ENCODE peak calls at places on chromosomes 16 and 17, in five cellular contexts. H is psoas muscle, V is HFF-Myc, P is cardiac muscle cell, G is AG09309. R is an unnamed sample.

GRCh38 chr17:74873874-74874614 is 1.2 kb upstream of the FDXR start:
- DNase-seq in H (no peak), V (no peak), P (no peak), G (no peak), R (no peak)

GRCh38 chr17:81445642-81446500 is 50.6 kb downstream of the BAHCC1 start:
- DNase-seq in H (no peak), V (no peak), P (no peak), G (no peak), R (no peak)

GRCh38 chr16:18839555-18839954 is 38.2 kb upstream of the ARL6IP1 start:
- DNase-seq in H (no peak), V (no peak), P (no peak), G (no peak), R (no peak)

GRCh38 chr16:57128787-57129389 is 36.5 kb downstream of the CPNE2 start:
- DNase-seq in H (no peak), V (no peak), P (no peak), G (no peak), R (no peak)

GRCh38 chr16:77374384-77374783 is 60.5 kb downstream of the ADAMTS18 start:
- DNase-seq in H (no peak), V (no peak), P (no peak), G (no peak), R (no peak)

GRCh38 chr17:66807182-66807581 is 27.7 kb upstream of the CACNG5 start:
- DNase-seq in H (no peak), V (no peak), P (no peak), G (no peak), R (no peak)

GRCh38 chr17:5526821-5527598 is 40.6 kb downstream of the MIS12 start:
- DNase-seq in H (peak), V (peak), P (peak), G (peak), R (peak)

GRCh38 chr16:1222553-1223354 is 2.3 kb downstream of the TPSG1 start:
- DNase-seq in H (peak), V (no peak), P (no peak), G (no peak), R (no peak)

GRCh38 chr16:3282103-3282746 is 1.1 kb upstream of the ZNF263 start:
- DNase-seq in H (no peak), V (no peak), P (peak), G (no peak), R (no peak)

GRCh38 chr17:31321481-31321880 is at the start of gene EVI2A:
- DNase-seq in H (no peak), V (peak), P (no peak), G (peak), R (no peak)

GRCh38 chr17:74282587-74283370 is 8.7 kb downstream of the DNAI2 start:
- DNase-seq in H (no peak), V (no peak), P (no peak), G (no peak), R (no peak)

GRCh38 chr17:47317119-47317518 is 6.6 kb upstream of the EFCAB13 start:
- DNase-seq in H (no peak), V (no peak), P (no peak), G (no peak), R (no peak)

GRCh38 chr16:87207509-87207908 is 109.7 kb downstream of the C16orf95 start:
- DNase-seq in H (no peak), V (peak), P (no peak), G (peak), R (peak)

GRCh38 chr17:63640038-63640437 is 17.8 kb downstream of the MAP3K3 start:
- DNase-seq in H (no peak), V (no peak), P (no peak), G (no peak), R (no peak)

GRCh38 chr17:82690786-82691489 is 7.6 kb downstream of the RAB40B start:
- DNase-seq in H (peak), V (no peak), P (no peak), G (no peak), R (no peak)

GRCh38 chr17:47869114-47869513 is 18.2 kb upstream of the SP6 start:
- DNase-seq in H (no peak), V (no peak), P (no peak), G (no peak), R (no peak)

GRCh38 chr16:46612121-46612520 is 9.1 kb downstream of the SHCBP1 start:
- DNase-seq in H (no peak), V (no peak), P (no peak), G (no peak), R (no peak)
- TF ChIP-seq CTCF in H (no peak), V (no peak), P (no peak), G (no peak), R (no peak)

GRCh38 chr16:10741844-10742243 is 1.8 kb upstream of the NUBP1 start:
- DNase-seq in H (no peak), V (no peak), P (no peak), G (no peak), R (no peak)

GRCh38 chr16:10738231-10739077 is 5.2 kb upstream of the NUBP1 start:
- DNase-seq in H (peak), V (no peak), P (no peak), G (peak), R (no peak)

GRCh38 chr16:10740845-10741208 is 2.8 kb upstream of the NUBP1 start:
- DNase-seq in H (no peak), V (no peak), P (no peak), G (no peak), R (no peak)

GRCh38 chr16:10740000-10740844 is 3.4 kb upstream of the NUBP1 start:
- DNase-seq in H (no peak), V (no peak), P (no peak), G (no peak), R (no peak)

GRCh38 chr16:10736926-10737625 is 6.6 kb upstream of the NUBP1 start:
- DNase-seq in H (no peak), V (no peak), P (peak), G (no peak), R (no peak)
- H3K4me3 ChIP-seq in H (peak), V (no peak), P (no peak), G (no peak), R (no peak)

GRCh38 chr16:11235703-11235991 is 20.4 kb downstream of the SOCS1 start:
- DNase-seq in H (no peak), V (no peak), P (no peak), G (no peak), R (no peak)
- TF ChIP-seq CTCF in H (no peak), V (no peak), P (no peak), G (no peak), R (no peak)

DNA sequence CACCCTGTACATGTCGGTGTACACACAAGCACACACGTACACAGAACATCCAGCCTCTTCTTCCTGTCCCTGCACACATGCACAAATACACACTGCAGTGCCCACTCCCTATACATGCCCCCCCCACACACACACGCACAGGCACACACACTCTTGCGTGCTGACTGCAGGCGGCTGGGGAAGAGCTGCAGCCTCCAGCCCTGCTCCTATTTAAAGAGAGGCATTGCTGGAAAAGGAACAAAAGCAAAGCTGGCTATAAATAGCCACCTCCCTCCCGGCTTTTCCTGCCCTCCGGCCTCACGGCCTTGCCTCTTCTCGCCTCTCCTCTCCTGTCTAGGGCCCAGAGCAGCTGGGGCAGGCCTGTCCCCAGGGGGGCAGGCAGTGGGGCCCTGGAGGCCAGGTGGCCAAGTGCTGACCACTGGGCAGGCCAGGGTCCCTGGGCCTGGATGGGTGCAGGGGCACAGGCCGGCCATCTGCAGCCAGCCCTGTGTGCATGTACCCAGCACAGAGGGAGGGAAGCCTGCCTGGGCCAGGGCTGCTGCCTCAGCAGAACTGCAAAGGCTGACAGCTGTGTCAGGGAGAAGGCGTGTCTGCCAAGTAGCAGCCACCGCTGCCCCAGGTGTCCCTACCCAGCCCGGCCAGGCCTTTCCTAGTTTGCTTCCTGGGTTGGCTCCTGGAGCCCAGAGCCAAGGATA is 25.4 kb downstream of the RTN4RL1 start:
- DNase-seq in H (peak), V (no peak), P (peak), G (no peak), R (no peak)
- H3K4me3 ChIP-seq in H (peak), V (no peak), P (no peak), G (no peak), R (no peak)

R was measured in AG04449.